ENCODE peak calls at places on chromosome 13, in seven cellular contexts. S is esophagus squamous epithelium, T is A549, B is K562, D is heart left ventricle, U is IMR-90, N is gastrocnemius medialis. C is an unnamed sample.

GRCh38 chr13:65913173-65913572 is 1317.0 kb downstream of the PCDH9 start:
- DNase-seq in S (no peak), N (no peak), T (no peak), D (no peak), U (peak), B (no peak), C (no peak)

GRCh38 chr13:59094149-59094548 is 1069.6 kb downstream of the DIAPH3 start:
- DNase-seq in B (no peak), U (peak), D (no peak), T (no peak), N (no peak), S (no peak), C (no peak)

GRCh38 chr13:80873589-80873988 is 532.7 kb upstream of the SPRY2 start:
- DNase-seq in N (no peak), U (no peak), B (no peak), T (no peak), D (no peak), S (no peak), C (no peak)

GRCh38 chr13:65670014-65670625 is 1560.0 kb downstream of the PCDH9 start:
- DNase-seq in S (no peak), D (no peak), B (no peak), T (no peak), U (no peak), N (no peak), C (no peak)

GRCh38 chr13:91184244-91184926 is 163.1 kb upstream of the MIR17HG start:
- DNase-seq in D (no peak), U (no peak), T (no peak), S (no peak), N (no peak), B (no peak), C (no peak)

GRCh38 chr13:39051157-39051556 is 12.9 kb downstream of the NHLRC3 start:
- DNase-seq in S (no peak), T (peak), N (no peak), B (no peak), U (peak), D (no peak), C (no peak)

GRCh38 chr13:107209811-107210210 is 641.9 kb upstream of the ARGLU1 start:
- DNase-seq in S (no peak), B (no peak), U (peak), T (no peak), N (no peak), D (no peak), C (no peak)

GRCh38 chr13:49213997-49214916 is 5.9 kb upstream of the MLNR start:
- DNase-seq in U (no peak), D (no peak), B (no peak), T (no peak), S (no peak), N (no peak), C (no peak)

GRCh38 chr13:32430018-32430747 is 2.3 kb upstream of the N4BP2L1 start:
- DNase-seq in U (peak), B (no peak), D (no peak), N (no peak), S (no peak), T (no peak), C (no peak)

GRCh38 chr13:113588394-113589111 is 4.0 kb downstream of the TFDP1 start:
- DNase-seq in U (no peak), B (no peak), N (no peak), D (no peak), S (no peak), T (no peak), C (peak)

GRCh38 chr13:94112731-94113130 is 366.8 kb downstream of the DCT start:
- DNase-seq in N (no peak), D (no peak), S (no peak), B (no peak), T (no peak), U (no peak), C (no peak)

GRCh38 chr13:45406421-45406820 is 11.8 kb downstream of the SLC25A30 start:
- DNase-seq in N (no peak), T (no peak), U (no peak), D (no peak), B (no peak), S (no peak), C (no peak)

GRCh38 chr13:114257014-114257413 is 22.3 kb downstream of the CDC16 start:
- DNase-seq in B (no peak), S (no peak), N (no peak), T (no peak), U (no peak), D (no peak), C (no peak)

GRCh38 chr13:25872871-25873607 is 178.8 kb downstream of the SHISA2 start:
- DNase-seq in D (no peak), B (no peak), U (no peak), T (no peak), S (no peak), N (peak), C (no peak)

GRCh38 chr13:88074794-88075509 is 403.8 kb downstream of the SLITRK5 start:
- DNase-seq in S (no peak), U (no peak), N (peak), T (no peak), B (no peak), D (no peak), C (no peak)

GRCh38 chr13:53200498-53201453 is 172.2 kb downstream of the OLFM4 start:
- DNase-seq in T (no peak), U (peak), S (no peak), B (no peak), N (no peak), D (peak), C (no peak)

GRCh38 chr13:94239135-94239534 is 240.3 kb downstream of the DCT start:
- DNase-seq in N (no peak), U (peak), S (no peak), B (no peak), D (no peak), T (no peak), C (no peak)

GRCh38 chr13:75294110-75294509 is 187.9 kb downstream of the TBC1D4 start:
- DNase-seq in T (no peak), N (no peak), U (no peak), B (no peak), D (no peak), S (no peak), C (no peak)
- TF ChIP-seq CTCF in T (no peak), N (no peak), U (no peak), B (no peak), D (no peak), S (no peak), C (no peak)

GRCh38 chr13:98826156-98826555 is 73.7 kb upstream of the SLC15A1 start:
- DNase-seq in D (no peak), N (no peak), S (no peak), T (no peak), B (no peak), U (peak), C (no peak)
- H3K27ac ChIP-seq in D (no peak), N (no peak), S (no peak), T (no peak), B (no peak), U (no peak), C (no peak)

GRCh38 chr13:111177081-111177711 is 62.1 kb downstream of the ARHGEF7 start:
- DNase-seq in B (no peak), S (no peak), T (no peak), N (peak), D (peak), U (peak), C (no peak)
- TF ChIP-seq POLR2A in B (no peak), S (no peak), T (no peak), N (no peak), D (no peak), U (no peak), C (no peak)

DNA sequence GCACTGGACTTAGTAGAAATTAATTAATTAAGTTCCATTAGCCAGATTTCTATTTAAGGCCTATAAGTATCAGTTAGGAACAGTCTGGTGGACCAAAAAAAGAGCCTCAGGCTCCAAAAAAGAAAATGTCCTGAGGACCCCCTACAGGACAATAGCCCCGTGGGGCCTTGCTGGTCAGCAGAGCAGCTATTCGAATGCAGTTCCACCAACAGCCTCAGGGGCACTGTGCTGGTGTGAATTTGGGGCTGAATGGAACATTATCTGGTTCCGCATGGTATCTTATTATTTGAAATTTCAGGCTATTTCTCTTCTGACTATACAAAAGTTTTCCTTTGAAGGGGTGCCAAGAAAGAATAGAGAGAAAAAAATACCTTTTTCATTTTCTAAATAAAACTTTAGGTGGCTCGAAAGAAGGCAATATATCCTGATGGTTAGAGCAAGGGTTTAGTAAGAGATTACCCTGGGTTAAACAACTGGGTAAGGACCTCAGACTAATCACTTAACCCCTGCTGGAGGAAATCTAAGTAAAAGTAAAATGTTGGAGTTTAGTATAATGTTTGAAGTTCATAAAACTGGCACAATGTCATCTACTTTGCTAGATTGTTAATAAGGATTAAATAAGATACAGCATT is 147.2 kb downstream of the MIPEP start:
- DNase-seq in S (no peak), D (no peak), B (peak), T (peak), N (no peak), U (no peak), C (no peak)
- TF ChIP-seq CTCF in S (no peak), D (no peak), B (peak), T (peak), N (peak), U (peak), C (no peak)

GRCh38 chr13:46593403-46593802 is 40.4 kb downstream of the LRCH1 start:
- DNase-seq in U (no peak), T (no peak), B (no peak), S (no peak), N (no peak), D (no peak), C (no peak)
- H3K27ac ChIP-seq in U (no peak), T (no peak), B (no peak), S (no peak), N (no peak), D (no peak), C (no peak)

GRCh38 chr13:112079696-112080095 is 12.7 kb downstream of the SOX1 start:
- DNase-seq in N (no peak), U (no peak), D (no peak), S (no peak), B (no peak), T (no peak), C (peak)
- TF ChIP-seq POLR2A in N (no peak), U (no peak), D (no peak), S (no peak), B (no peak), T (no peak), C (no peak)

DNA sequence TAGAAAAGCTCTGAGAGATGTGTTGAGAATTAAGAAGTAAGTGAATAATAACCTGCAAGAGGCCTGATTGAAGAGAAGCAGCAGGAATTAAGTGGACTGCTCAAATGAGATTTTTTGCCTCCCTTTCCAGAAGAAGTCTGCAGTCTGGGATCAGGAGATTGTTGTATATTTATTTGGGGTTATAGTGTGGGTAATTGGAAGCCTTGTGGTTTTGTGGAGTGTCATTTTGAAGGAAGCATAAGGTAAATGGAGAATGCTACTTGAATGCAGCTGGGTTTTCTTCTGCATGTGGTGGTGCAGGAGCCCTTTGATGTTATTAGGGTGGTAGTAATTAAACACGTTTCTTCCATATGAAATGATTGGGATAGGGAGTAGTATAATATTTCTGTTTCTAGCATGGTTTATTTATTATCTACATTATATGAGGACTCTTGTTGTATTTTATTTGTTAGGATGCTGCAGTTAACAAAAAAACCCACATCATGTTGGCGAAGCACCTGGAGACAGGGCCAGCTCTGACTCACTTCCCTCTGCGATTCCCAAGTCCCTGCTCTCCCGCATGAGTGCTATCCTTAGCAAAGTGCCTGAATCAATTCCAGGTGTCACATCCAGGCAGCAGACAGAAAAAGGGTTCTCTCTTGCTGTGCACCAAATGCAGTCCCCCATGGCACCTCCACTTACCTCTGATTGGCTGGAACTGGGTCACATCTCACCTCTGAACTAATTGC is 54.7 kb downstream of the DGKH start:
- DNase-seq in D (no peak), S (no peak), B (no peak), N (no peak), U (peak), T (no peak), C (no peak)
- TF ChIP-seq CTCF in D (no peak), S (no peak), B (no peak), N (no peak), U (no peak), T (no peak), C (no peak)

DNA sequence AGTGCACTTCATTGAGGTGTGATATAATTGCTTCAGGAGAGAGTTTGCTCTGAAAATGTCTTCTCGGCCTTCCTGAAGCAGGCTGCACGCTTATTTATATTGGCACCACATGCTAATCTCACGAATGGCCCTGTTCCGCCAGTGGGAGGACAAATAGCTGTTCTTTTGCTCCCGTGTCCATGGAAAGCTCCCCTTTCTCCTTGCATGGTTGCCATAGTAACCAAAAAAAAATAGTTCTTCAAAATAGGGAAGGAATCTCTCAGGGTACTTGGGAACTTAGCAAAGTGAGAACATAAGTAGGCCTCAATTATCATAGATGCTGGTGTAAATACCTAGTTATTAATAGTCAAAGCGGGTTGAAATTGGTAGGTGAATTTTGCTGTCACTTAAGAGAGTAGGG is 221.9 kb downstream of the ZIC5 start:
- DNase-seq in S (no peak), D (no peak), U (no peak), B (no peak), N (no peak), T (no peak), C (no peak)
- H3K27ac ChIP-seq in S (no peak), D (no peak), U (no peak), B (no peak), N (no peak), T (no peak), C (no peak)

C was measured in vagina.